ENCODE peak calls at places on chromosome 2, in four cellular contexts. O is cardiac muscle cell, J is H9, I is adrenal gland. K is an unnamed sample.

GRCh38 chr2:26347286-26347865 is 787 bp upstream of the ADGRF3 start:
- DNase-seq in O (no peak), J (no peak), I (no peak), K (no peak)

GRCh38 chr2:69185807-69186206 is 172.8 kb downstream of the ANTXR1 start:
- DNase-seq in O (no peak), J (no peak), I (no peak), K (no peak)

GRCh38 chr2:39948016-39948719 is 169.1 kb upstream of the THUMPD2 start:
- DNase-seq in O (no peak), J (no peak), I (no peak), K (no peak)

GRCh38 chr2:115200016-115200415 is 757.6 kb downstream of the DPP10 start:
- DNase-seq in O (no peak), J (no peak), I (no peak), K (no peak)

GRCh38 chr2:184620367-184620766 is 22.0 kb downstream of the ZNF804A start:
- DNase-seq in O (no peak), J (no peak), I (no peak), K (no peak)

GRCh38 chr2:25960920-25961319 is 21.4 kb downstream of the KIF3C start:
- DNase-seq in O (no peak), J (no peak), I (no peak), K (no peak)

GRCh38 chr2:88187038-88187676 is 17.0 kb downstream of the THNSL2 start:
- DNase-seq in O (peak), J (peak), I (peak), K (no peak)

GRCh38 chr2:9091819-9092218 is 88.3 kb upstream of the MBOAT2 start:
- DNase-seq in O (no peak), J (no peak), I (no peak), K (no peak)

GRCh38 chr2:149885468-149885867 is 297.9 kb upstream of the MMADHC start:
- DNase-seq in O (no peak), J (no peak), I (no peak), K (no peak)

GRCh38 chr2:168742258-168742932 is 60.0 kb upstream of the NOSTRIN start:
- DNase-seq in O (no peak), J (no peak), I (no peak), K (no peak)

GRCh38 chr2:8645176-8645831 is 36.6 kb upstream of the ID2 start:
- DNase-seq in O (no peak), J (no peak), I (no peak), K (no peak)

GRCh38 chr2:138522556-138522955 is 21.0 kb downstream of the SPOPL start:
- DNase-seq in O (peak), J (no peak), I (no peak), K (no peak)

GRCh38 chr2:52342458-52342857 is 1310.5 kb upstream of the NRXN1 start:
- DNase-seq in O (no peak), J (no peak), I (no peak), K (no peak)

GRCh38 chr2:188952901-188953300 is 21.3 kb upstream of the COL3A1 start:
- DNase-seq in O (no peak), J (no peak), I (no peak), K (no peak)

GRCh38 chr2:141392517-141393213 is 738.2 kb downstream of the LRP1B start:
- DNase-seq in O (no peak), J (no peak), I (no peak), K (no peak)

GRCh38 chr2:36785179-36785795 is 88.8 kb downstream of the VIT start:
- DNase-seq in O (peak), J (peak), I (peak), K (no peak)

GRCh38 chr2:55620123-55620779 is 2.8 kb upstream of the PPP4R3B start:
- DNase-seq in O (peak), J (peak), I (no peak), K (no peak)

GRCh38 chr2:98749053-98749450 is 18.1 kb upstream of the MGAT4A start:
- DNase-seq in O (peak), J (no peak), I (no peak), K (no peak)

GRCh38 chr2:241559489-241560180 is 1.1 kb downstream of the BOK start:
- DNase-seq in O (peak), J (peak), I (no peak), K (peak)

GRCh38 chr2:205996156-205996555 is 89.8 kb downstream of the INO80D start:
- DNase-seq in O (no peak), J (no peak), I (no peak), K (no peak)

GRCh38 chr2:205994344-205994743 is 91.6 kb downstream of the INO80D start:
- DNase-seq in O (no peak), J (no peak), I (no peak), K (no peak)

GRCh38 chr2:205990104-205990503 is 95.9 kb downstream of the INO80D start:
- DNase-seq in O (no peak), J (no peak), I (no peak), K (no peak)

GRCh38 chr2:205998601-205999000 is 87.4 kb downstream of the INO80D start:
- DNase-seq in O (no peak), J (no peak), I (no peak), K (no peak)

GRCh38 chr2:205995260-205995659 is 90.7 kb downstream of the INO80D start:
- DNase-seq in O (no peak), J (no peak), I (no peak), K (no peak)
- TF ChIP-seq CTCF in O (no peak), J (no peak), I (no peak), K (peak)

DNA sequence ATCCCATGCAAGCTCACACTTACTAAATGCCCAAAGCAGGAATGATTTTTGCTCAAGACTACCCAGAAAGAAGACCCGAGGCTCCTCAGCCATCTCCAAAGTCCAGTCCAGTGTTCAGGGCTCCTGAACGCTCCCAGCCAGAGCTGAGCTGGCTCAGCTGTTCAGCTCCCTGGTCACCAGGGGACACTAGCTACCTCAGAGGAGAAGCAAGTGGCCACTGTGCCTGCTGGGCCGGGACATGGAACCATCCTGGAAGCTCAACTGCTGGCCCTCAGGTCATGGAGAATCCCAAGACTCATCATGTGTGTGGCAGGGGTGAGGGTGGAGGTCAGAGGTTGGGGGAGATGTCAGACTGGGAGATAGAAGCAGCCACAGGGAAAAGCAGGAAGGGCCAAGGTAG is 89.0 kb downstream of the GALNT14 start:
- DNase-seq in O (no peak), J (no peak), I (no peak), K (no peak)
- TF ChIP-seq CTCF in O (no peak), J (no peak), I (no peak), K (no peak)

GRCh38 chr2:177254433-177255226 is 9.9 kb downstream of the NFE2L2 start:
- DNase-seq in O (peak), J (peak), I (no peak), K (no peak)
- TF ChIP-seq CTCF in O (peak), J (peak), I (peak), K (peak)

DNA sequence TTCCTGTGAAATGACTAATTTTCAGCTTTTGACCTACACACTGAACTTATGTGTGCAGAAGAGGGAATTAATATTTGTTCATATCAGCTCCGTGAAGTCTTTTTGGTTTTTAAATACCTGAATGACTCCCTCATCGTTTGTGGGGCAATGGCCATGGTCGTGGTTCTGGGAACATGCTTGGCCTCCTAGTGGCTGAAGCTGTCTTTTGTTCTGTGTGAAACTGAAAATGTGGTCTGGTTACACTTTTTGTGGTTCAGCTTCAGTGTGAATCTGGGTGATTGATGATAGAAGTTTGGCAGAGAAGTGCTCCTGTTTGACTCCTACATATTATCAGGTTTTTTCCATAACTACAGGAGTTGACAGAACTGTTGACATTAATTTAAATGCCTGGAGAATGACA is 408.2 kb downstream of the THSD7B start:
- DNase-seq in O (peak), J (no peak), I (no peak), K (no peak)
- TF ChIP-seq CTCF in O (peak), J (peak), I (no peak), K (peak)

DNA sequence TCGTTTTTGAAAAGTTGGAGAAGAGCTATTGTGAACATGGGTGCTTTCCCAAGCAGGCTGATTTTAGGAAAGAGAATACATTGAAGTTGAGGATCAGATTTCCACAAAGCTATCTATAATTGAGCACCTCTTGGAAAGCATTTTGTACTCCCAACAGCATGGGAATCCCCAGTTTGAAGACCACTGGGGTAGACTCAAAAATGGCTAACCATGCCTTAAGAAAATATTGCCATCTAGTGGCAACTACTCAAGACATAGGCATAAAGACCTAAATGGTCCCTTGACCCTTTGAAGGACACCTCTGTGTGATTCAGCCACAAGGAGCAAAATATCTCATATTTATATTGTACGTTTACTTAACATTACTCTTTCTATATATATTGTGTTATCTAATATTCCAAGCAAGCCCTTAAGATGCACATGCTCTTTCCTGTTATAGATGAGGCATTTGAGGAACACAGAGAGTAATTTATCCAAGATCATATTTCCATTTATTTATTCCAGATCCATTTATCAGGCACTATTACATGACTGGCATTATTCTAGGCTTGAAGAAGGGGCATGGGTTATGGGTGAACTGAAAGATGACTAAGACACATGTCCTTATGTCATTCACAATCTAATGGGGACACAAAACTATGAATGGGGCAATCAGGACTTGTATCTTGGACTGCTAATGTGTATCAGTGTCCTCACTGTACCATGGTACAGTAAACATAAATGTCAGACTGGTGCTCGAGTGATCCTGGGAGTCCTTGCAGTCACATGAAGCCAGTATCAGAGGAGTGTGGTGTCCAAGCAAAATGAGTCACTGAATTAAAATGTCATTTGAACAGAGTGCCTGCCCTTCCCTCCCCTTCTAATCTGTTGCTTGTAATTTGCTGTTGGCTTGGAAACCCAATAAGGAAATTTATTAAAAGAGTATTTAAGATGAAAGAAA is 121.0 kb upstream of the XPO1 start:
- DNase-seq in O (peak), J (no peak), I (peak), K (no peak)
- TF ChIP-seq CTCF in O (peak), J (peak), I (peak), K (peak)

DNA sequence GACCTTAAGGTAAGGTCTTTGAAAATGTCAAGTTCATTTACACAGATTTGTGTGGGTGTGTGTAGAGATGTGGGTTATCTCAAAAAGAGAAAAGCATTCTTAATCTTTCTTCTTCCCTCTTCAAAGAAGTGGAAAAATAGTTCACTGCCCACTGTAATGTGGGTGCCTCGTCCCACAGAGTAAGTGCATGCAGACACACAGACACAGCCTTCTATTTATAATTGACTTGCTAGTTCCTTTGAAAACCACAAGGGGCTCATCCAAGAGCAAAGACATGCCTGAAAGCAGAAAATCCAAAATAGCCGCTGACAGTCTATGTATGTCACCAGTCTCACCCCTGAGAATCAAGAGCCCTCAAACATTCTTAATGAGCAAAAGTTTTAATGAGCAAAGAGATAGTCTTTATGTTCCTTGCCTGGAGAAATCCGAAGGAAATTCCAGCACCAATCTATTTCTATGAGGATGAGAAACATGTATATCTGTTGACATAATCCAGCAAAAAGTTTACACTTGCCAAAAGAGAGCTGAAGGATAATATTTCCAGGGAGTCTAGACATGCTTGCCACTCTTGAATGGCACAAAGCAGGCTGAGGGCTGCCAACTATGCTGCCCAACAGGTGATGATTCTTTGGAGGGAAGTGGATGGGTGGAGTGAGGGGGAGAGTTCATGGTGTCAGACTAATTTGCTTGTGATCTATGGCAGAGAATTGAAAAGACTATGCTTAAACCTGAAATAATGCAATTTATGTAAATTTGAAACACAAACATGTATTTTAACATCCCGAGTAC is 93.9 kb downstream of the ACVR1 start:
- DNase-seq in O (peak), J (no peak), I (no peak), K (no peak)
- TF ChIP-seq CTCF in O (peak), J (peak), I (peak), K (peak)

GRCh38 chr2:201116959-201117734 is 1.2 kb downstream of the CFLAR start:
- DNase-seq in O (no peak), J (no peak), I (peak), K (no peak)
- TF ChIP-seq CTCF in O (peak), J (peak), I (peak), K (peak)

GRCh38 chr2:159445307-159445706 is 158.8 kb upstream of the WDSUB1 start:
- DNase-seq in O (no peak), J (no peak), I (no peak), K (no peak)

GRCh38 chr2:159444728-159445127 is 158.2 kb upstream of the WDSUB1 start:
- DNase-seq in O (no peak), J (no peak), I (no peak), K (no peak)

GRCh38 chr2:159441182-159441581 is 154.7 kb upstream of the WDSUB1 start:
- DNase-seq in O (no peak), J (no peak), I (no peak), K (no peak)

GRCh38 chr2:159439421-159439820 is 152.9 kb upstream of the WDSUB1 start:
- DNase-seq in O (no peak), J (no peak), I (no peak), K (no peak)

DNA sequence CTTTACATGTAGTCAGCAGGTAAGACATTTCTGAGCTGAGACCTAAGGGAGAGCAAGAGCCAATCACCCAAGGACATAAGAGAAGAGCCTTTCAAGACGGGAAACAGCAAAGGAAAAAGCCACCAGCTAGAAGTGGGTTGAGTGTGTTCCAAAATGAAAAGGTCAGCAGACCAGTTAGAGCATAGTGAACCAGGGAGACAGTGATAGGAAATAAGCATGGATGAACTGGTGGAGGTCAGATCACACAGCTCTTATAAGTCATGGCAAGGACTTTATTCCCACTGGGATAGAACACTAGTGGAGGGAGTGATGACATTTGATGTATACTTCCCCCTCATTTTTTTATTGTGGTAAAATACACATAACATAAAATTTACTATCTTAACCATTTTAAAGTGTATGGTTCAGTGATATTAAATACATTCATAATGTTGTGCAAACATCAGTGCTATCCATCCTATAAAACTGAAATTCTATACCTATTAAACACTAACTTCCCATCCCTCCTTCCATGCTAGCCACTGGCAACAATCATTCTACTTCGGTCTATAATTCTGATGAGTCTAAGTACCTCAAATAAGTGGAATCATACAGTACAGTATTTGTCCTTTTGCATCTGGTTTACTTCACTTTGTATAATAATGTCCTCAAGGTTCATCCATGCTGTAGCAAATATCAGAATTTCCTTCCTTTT is 155.8 kb upstream of the WDSUB1 start:
- DNase-seq in O (no peak), J (no peak), I (no peak), K (no peak)
- TF ChIP-seq CTCF in O (no peak), J (no peak), I (no peak), K (no peak)

DNA sequence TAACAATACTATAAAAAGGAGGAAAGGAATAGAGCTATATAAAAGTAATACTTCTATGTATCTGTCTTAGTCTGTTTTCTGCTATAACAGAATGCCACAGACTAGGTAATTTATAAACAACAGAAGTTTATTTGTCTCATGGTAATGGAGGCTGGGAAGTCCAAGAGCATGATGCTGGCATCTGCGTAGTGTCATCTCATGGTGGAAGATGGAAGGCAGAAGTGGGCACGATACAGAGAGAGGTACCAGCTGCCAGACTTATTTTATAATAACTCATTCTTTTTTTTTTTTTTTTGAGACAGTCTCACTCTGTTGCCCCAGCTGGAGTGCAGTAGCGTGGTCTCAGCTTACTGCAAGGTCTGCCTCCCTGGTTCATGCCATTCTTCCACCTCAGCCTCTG is 4.3 kb downstream of the DHX57 start:
- DNase-seq in O (no peak), J (no peak), I (no peak), K (no peak)
- TF ChIP-seq CTCF in O (no peak), J (no peak), I (no peak), K (no peak)

GRCh38 chr2:43165378-43166025 is 60.9 kb downstream of the ZFP36L2 start:
- DNase-seq in O (no peak), J (no peak), I (peak), K (no peak)
- TF ChIP-seq CTCF in O (peak), J (peak), I (no peak), K (peak)